ENCODE peak calls at places on chromosomes 7 and 10, in seven cellular contexts. X is cardiac muscle cell, M is IMR-90, A is lung, U is upper lobe of right lung, R is upper lobe of left lung, I is tibial nerve. B is an unnamed sample.
A peak's percentile ranks its signal among the peaks of the same experiment; 100 is the strongest.

GRCh38 chr7:126605056-126605455 is 647.7 kb downstream of the GRM8 start:
- DNase-seq in X (no peak), M (no peak), A (no peak), U (no peak), R (no peak), I (no peak), B (no peak)

GRCh38 chr10:67239864-67240497 is 314.1 kb downstream of the LRRTM3 start:
- DNase-seq in X (no peak), M (no peak), A (no peak), U (no peak), R (no peak), I (no peak), B (no peak)

GRCh38 chr7:51279391-51280023 is 37.1 kb downstream of the COBL start:
- DNase-seq in X (no peak), M (no peak), A (no peak), U (peak; percentile 8), R (no peak), I (no peak), B (no peak)

GRCh38 chr10:109018892-109019507 is 904.3 kb downstream of the XPNPEP1 start:
- DNase-seq in X (no peak), M (no peak), A (no peak), U (no peak), R (no peak), I (no peak), B (peak; percentile 4)

GRCh38 chr10:114215033-114215432 is 24.0 kb upstream of the VWA2 start:
- DNase-seq in X (no peak), M (no peak), A (no peak), U (no peak), R (no peak), I (no peak), B (no peak)

GRCh38 chr10:128097783-128098182 is 28.4 kb downstream of the MKI67 start:
- DNase-seq in X (no peak), M (no peak), A (no peak), U (no peak), R (no peak), I (no peak), B (no peak)

GRCh38 chr10:105146436-105146835 is 505.3 kb downstream of the SORCS3 start:
- DNase-seq in X (no peak), M (no peak), A (no peak), U (no peak), R (no peak), I (no peak), B (no peak)

GRCh38 chr7:113394856-113395255 is 276.5 kb upstream of the SMIM30 start:
- DNase-seq in X (peak; percentile 6), M (no peak), A (no peak), U (no peak), R (no peak), I (no peak), B (no peak)

GRCh38 chr7:27191081-27191715 is 6.2 kb upstream of the HOXA11 start:
- DNase-seq in X (no peak), M (no peak), A (no peak), U (peak; percentile 46), R (no peak), I (no peak), B (no peak)

GRCh38 chr10:76433161-76434005 is 1002.0 kb downstream of the LRMDA start:
- DNase-seq in X (peak; percentile 82), M (no peak), A (peak; percentile 47), U (no peak), R (no peak), I (no peak), B (no peak)

GRCh38 chr7:16504019-16504418 is 22.6 kb upstream of the LRRC72 start:
- DNase-seq in X (no peak), M (peak; percentile 81), A (no peak), U (no peak), R (no peak), I (no peak), B (no peak)

GRCh38 chr7:130277763-130278643 is 11.3 kb downstream of the CPA2 start:
- DNase-seq in X (peak; percentile 74), M (peak; percentile 69), A (peak; percentile 33), U (no peak), R (no peak), I (peak; percentile 65), B (no peak)

GRCh38 chr7:155527664-155528063 is 18.7 kb downstream of the CNPY1 start:
- DNase-seq in X (no peak), M (no peak), A (no peak), U (peak; percentile 26), R (no peak), I (no peak), B (no peak)

GRCh38 chr7:30467275-30467674 is 11.3 kb downstream of the NOD1 start:
- DNase-seq in X (no peak), M (no peak), A (no peak), U (no peak), R (no peak), I (no peak), B (no peak)

GRCh38 chr10:127826161-127826740 is 66.5 kb downstream of the CLRN3 start:
- DNase-seq in X (peak; percentile 8), M (no peak), A (no peak), U (no peak), R (peak; percentile 54), I (no peak), B (no peak)

DNA sequence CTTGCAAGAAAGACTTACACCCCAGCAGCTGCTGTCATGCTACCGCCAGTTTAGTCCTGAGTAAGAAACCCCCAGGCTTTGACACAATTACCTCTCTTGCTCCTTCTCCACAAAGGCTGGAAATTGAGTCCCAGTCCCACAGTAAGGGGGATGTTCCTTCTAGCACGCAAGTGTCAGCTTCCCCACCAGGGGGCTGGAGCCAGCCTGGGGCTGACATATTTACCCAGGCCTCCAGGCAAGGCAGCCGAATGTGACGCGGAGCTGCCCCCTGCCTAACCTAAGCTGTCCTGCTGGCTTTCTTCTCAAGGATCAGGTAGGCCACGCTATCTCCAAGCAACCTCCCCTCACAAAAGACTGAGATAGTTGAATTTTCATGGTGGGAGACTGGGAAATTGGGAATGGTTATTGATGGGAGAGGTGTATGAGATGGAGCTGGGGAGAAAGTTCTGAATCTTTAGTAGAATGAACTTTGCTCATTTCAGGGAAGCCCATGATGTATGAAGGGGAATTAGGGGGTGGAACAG is 19.2 kb upstream of the BMPER start:
- DNase-seq in X (peak; percentile 74), M (peak; percentile 35), A (no peak), U (no peak), R (peak; percentile 6), I (no peak), B (no peak)
- TF ChIP-seq CTCF in X (peak; percentile 48), M (peak; percentile 52), A (no peak), U (peak; percentile 12), R (no peak), I (no peak), B (no peak)

DNA sequence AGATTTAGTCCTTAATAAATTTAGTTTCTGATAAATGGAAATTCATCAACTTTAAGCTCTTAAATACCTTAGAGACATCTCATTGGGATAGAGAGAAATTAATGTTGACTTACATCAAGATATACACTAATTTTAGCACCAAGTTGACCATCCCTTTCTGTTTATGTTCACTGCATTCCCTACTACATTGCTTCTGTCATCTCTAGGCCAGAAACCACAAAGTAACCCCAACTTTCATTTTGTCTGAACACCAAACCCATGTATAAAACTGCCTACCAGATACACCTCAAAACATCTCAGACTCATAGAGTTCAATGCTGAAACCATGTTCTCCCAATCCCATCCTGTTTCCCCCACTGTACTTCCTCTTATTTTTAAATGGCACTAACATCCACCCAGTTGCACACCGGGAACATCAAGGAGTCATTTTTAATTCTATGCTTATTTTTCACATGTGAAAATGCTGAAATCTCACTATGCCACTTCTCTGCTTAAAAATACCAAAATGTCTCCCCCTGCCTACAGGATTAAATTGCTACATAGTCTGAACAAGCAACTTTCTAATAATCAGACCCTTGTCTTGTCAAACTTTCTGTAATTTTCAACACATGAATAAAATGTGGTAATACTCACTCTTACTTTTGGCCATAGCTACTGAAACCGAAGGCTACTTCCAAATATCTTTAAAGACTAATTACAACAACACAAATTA is 201.6 kb downstream of the SEMA3D start:
- DNase-seq in X (no peak), M (peak; percentile 15), A (no peak), U (no peak), R (no peak), I (no peak), B (no peak)
- TF ChIP-seq CTCF in X (no peak), M (no peak), A (no peak), U (no peak), R (no peak), I (no peak), B (no peak)

DNA sequence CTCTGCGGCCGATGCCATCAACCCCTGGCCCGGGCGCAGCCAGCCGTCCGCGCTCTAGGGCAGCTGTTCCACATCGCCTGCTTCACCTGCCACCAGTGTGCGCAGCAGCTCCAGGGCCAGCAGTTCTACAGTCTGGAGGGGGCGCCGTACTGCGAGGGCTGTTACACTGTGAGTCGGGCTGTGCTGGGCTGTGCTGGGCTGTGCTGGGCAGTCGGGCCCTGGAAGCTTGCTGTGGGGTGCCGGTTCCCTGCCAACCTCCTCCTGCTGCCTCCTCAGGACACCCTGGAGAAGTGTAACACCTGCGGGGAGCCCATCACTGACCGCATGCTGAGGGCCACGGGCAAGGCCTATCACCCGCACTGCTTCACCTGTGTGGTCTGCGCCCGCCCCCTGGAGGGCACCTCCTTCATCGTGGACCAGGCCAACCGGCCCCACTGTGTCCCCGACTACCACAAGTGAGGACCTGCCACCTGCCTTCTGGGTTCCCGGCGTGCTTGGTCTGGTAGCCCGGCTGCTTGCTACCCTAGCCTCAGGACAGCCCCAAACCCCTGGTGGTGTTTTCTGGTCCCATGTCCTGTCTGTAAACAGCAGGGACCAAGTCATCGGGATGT is 7.5 kb downstream of the ZYX start:
- DNase-seq in X (no peak), M (no peak), A (no peak), U (no peak), R (peak; percentile 79), I (no peak), B (no peak)
- TF ChIP-seq CTCF in X (no peak), M (no peak), A (no peak), U (no peak), R (no peak), I (no peak), B (no peak)

GRCh38 chr7:6430271-6430940 is 17.3 kb downstream of the DAGLB start:
- DNase-seq in X (peak; percentile 28), M (peak; percentile 80), A (no peak), U (no peak), R (no peak), I (no peak), B (no peak)
- TF ChIP-seq CTCF in X (peak; percentile 37), M (peak; percentile 17), A (no peak), U (no peak), R (no peak), I (no peak), B (no peak)

DNA sequence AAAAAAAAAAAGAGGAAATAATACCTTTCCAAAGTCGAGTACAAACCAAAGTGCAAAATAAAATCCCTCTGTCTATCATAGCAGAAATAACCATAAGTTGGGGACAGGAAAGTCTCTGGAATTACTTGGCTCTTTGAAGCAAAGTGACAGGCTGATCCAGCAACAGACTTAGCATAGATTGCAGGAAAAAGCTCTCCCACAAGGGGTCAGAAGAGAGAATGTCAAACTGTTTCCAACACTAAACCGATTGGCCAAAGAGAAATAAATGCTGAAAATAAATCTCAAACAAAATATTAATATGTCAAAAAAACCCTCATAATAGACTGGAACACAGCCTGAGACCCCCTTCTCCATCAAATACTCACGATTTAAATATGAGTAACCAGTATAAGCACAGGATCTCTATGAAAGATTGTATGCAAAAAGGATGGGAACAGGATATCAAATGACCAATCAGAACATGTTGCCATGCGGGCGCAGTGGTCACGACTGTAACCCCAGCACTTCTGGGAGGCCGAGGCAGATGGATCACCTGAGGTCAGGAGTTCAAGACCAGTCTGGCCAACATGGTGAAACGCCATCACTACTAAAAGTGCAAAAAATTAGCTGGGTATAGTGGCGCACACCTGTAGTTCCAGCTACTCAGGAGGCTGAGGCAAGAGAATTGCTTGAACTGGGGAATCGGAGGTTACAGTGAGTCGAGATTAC is 1000.7 kb upstream of the LRRN3 start:
- DNase-seq in X (no peak), M (peak; percentile 37), A (no peak), U (no peak), R (no peak), I (no peak), B (peak; percentile 41)
- TF ChIP-seq CTCF in X (peak; percentile 17), M (peak; percentile 48), A (no peak), U (peak; percentile 43), R (no peak), I (no peak), B (peak; percentile 34)

B was measured in GM12865.